ENCODE peak calls at places on chromosomes 7 and 10, in five cellular contexts. P is activated CD4-positive, alpha-beta T cell treated with anti-CD3 and anti-CD28 coated beads, Interleukin-2, amount 10 ng/mL, durations not matched to agents 7 days and 5 days; U is islet precursor cell; Z is AG09319; M is ELF-1. I is an unnamed sample.

GRCh38 chr10:59905066-59905734 is 1.2 kb downstream of the CCDC6 start:
- DNase-seq in P (peak; percentile 23), U (peak; percentile 72), Z (no peak), M (peak; percentile 66), I (peak; percentile 48)

GRCh38 chr7:66697451-66698438 is 42.8 kb upstream of the RABGEF1 start:
- DNase-seq in P (no peak), U (no peak), Z (no peak), M (no peak), I (peak; percentile 22)

GRCh38 chr7:90709501-90710465 is 113.7 kb downstream of the CDK14 start:
- DNase-seq in P (no peak), U (no peak), Z (peak; percentile 24), M (peak; percentile 7), I (peak; percentile 9)

GRCh38 chr10:48608279-48608681 is 3.4 kb upstream of the ARHGAP22 start:
- DNase-seq in P (peak; percentile 38), U (peak; percentile 77), Z (no peak), M (peak; percentile 83), I (peak; percentile 48)

GRCh38 chr10:112613620-112614019 is 166.6 kb downstream of the VTI1A start:
- DNase-seq in P (no peak), U (no peak), Z (no peak), M (no peak), I (no peak)

GRCh38 chr10:97683556-97684357 is 3.3 kb downstream of the AVPI1 start:
- DNase-seq in P (no peak), U (peak; percentile 83), Z (no peak), M (peak; percentile 80), I (peak; percentile 74)

GRCh38 chr10:70462349-70462984 is 16.1 kb upstream of the PALD1 start:
- DNase-seq in P (no peak), U (no peak), Z (no peak), M (no peak), I (peak; percentile 60)

GRCh38 chr10:122126763-122127659 is 138.0 kb downstream of the TACC2 start:
- DNase-seq in P (no peak), U (peak; percentile 88), Z (peak; percentile 67), M (peak; percentile 57), I (peak; percentile 73)

GRCh38 chr10:26571655-26572054 is 125.8 kb upstream of the PDSS1 start:
- DNase-seq in P (no peak), U (no peak), Z (no peak), M (no peak), I (no peak)

I was measured in mammary epithelial cell.